ENCODE peak calls at places on chromosomes 1 and 21, in seven cellular contexts. One of them, this sample, is unnamed.
A peak's percentile ranks its signal among the peaks of the same experiment; 100 is the strongest.

GRCh38 chr1:201542166-201543045 is 3.5 kb downstream of the NAV1 start:
- DNase-seq in endothelial cell: no peak
- DNase-seq in tibial artery: no peak
- DNase-seq in cardiac muscle cell: peak; percentile 70
- DNase-seq in uterus: peak; percentile 53
- DNase-seq in mammary epithelial cell: no peak
- DNase-seq in body of pancreas: no peak
- DNase-seq in this sample: no peak

GRCh38 chr1:116680752-116681151 is 13.2 kb upstream of the IGSF3 start:
- DNase-seq in endothelial cell: no peak
- DNase-seq in tibial artery: no peak
- DNase-seq in cardiac muscle cell: no peak
- DNase-seq in uterus: no peak
- DNase-seq in mammary epithelial cell: peak; percentile 27
- DNase-seq in body of pancreas: no peak
- DNase-seq in this sample: no peak

GRCh38 chr1:10950316-10951172 is 61.9 kb upstream of the TARDBP start:
- DNase-seq in endothelial cell: no peak
- DNase-seq in tibial artery: no peak
- DNase-seq in cardiac muscle cell: no peak
- DNase-seq in uterus: no peak
- DNase-seq in mammary epithelial cell: no peak
- DNase-seq in body of pancreas: no peak
- DNase-seq in this sample: no peak

GRCh38 chr21:38679531-38679930 is 126.2 kb upstream of the ETS2 start:
- DNase-seq in endothelial cell: no peak
- DNase-seq in tibial artery: no peak
- DNase-seq in cardiac muscle cell: peak; percentile 73
- DNase-seq in uterus: no peak
- DNase-seq in mammary epithelial cell: peak; percentile 39
- DNase-seq in body of pancreas: no peak
- DNase-seq in this sample: peak; percentile 39

GRCh38 chr1:235902638-235903542 is 36.2 kb upstream of the LYST start:
- DNase-seq in endothelial cell: no peak
- DNase-seq in tibial artery: no peak
- DNase-seq in cardiac muscle cell: peak; percentile 80
- DNase-seq in uterus: peak; percentile 40
- DNase-seq in mammary epithelial cell: peak; percentile 93
- DNase-seq in body of pancreas: no peak
- DNase-seq in this sample: peak; percentile 99

GRCh38 chr1:59609245-59609644 is 205.5 kb upstream of the HOOK1 start:
- DNase-seq in endothelial cell: no peak
- DNase-seq in tibial artery: no peak
- DNase-seq in cardiac muscle cell: no peak
- DNase-seq in uterus: no peak
- DNase-seq in mammary epithelial cell: no peak
- DNase-seq in body of pancreas: no peak
- DNase-seq in this sample: no peak

GRCh38 chr1:107926436-107927080 is 38.4 kb downstream of the VAV3 start:
- DNase-seq in endothelial cell: no peak
- DNase-seq in tibial artery: no peak
- DNase-seq in cardiac muscle cell: peak; percentile 14
- DNase-seq in uterus: no peak
- DNase-seq in mammary epithelial cell: peak; percentile 55
- DNase-seq in body of pancreas: no peak
- DNase-seq in this sample: peak; percentile 65

GRCh38 chr1:169348356-169349036 is 19.1 kb downstream of the NME7 start:
- DNase-seq in endothelial cell: peak; percentile 29
- DNase-seq in tibial artery: no peak
- DNase-seq in cardiac muscle cell: peak; percentile 77
- DNase-seq in uterus: no peak
- DNase-seq in mammary epithelial cell: peak; percentile 32
- DNase-seq in body of pancreas: peak; percentile 21
- DNase-seq in this sample: peak; percentile 77

GRCh38 chr21:46594276-46594675 is 10.6 kb downstream of the S100B start:
- DNase-seq in endothelial cell: no peak
- DNase-seq in tibial artery: no peak
- DNase-seq in cardiac muscle cell: no peak
- DNase-seq in uterus: no peak
- DNase-seq in mammary epithelial cell: no peak
- DNase-seq in body of pancreas: no peak
- DNase-seq in this sample: no peak

GRCh38 chr1:156104065-156104810 is 10.3 kb upstream of the LMNA start:
- DNase-seq in endothelial cell: peak; percentile 37
- DNase-seq in tibial artery: peak; percentile 84
- DNase-seq in cardiac muscle cell: peak; percentile 92
- DNase-seq in uterus: peak; percentile 86
- DNase-seq in mammary epithelial cell: peak; percentile 90
- DNase-seq in body of pancreas: peak; percentile 81
- DNase-seq in this sample: peak; percentile 94

GRCh38 chr1:245155186-245156040 is 628 bp downstream of the KIF26B start:
- DNase-seq in endothelial cell: peak; percentile 33
- DNase-seq in tibial artery: no peak
- DNase-seq in cardiac muscle cell: peak; percentile 38
- DNase-seq in uterus: no peak
- DNase-seq in mammary epithelial cell: peak; percentile 29
- DNase-seq in body of pancreas: no peak
- DNase-seq in this sample: peak; percentile 50

GRCh38 chr1:64042331-64043100 is 160.9 kb upstream of the UBE2U start:
- DNase-seq in endothelial cell: no peak
- DNase-seq in tibial artery: peak; percentile 58
- DNase-seq in cardiac muscle cell: peak; percentile 94
- DNase-seq in uterus: peak; percentile 85
- DNase-seq in mammary epithelial cell: peak; percentile 96
- DNase-seq in body of pancreas: peak; percentile 83
- DNase-seq in this sample: peak; percentile 94

GRCh38 chr1:151512801-151513625 is 1.8 kb downstream of the CGN start:
- DNase-seq in endothelial cell: no peak
- DNase-seq in tibial artery: no peak
- DNase-seq in cardiac muscle cell: no peak
- DNase-seq in uterus: no peak
- DNase-seq in mammary epithelial cell: peak; percentile 75
- DNase-seq in body of pancreas: peak; percentile 94
- DNase-seq in this sample: no peak

GRCh38 chr1:78170845-78171244 is 125.1 kb downstream of the GIPC2 start:
- DNase-seq in endothelial cell: no peak
- DNase-seq in tibial artery: no peak
- DNase-seq in cardiac muscle cell: peak; percentile 29
- DNase-seq in uterus: no peak
- DNase-seq in mammary epithelial cell: no peak
- DNase-seq in body of pancreas: no peak
- DNase-seq in this sample: no peak

GRCh38 chr1:43766086-43766784 is 58.9 kb downstream of the ST3GAL3 start:
- DNase-seq in endothelial cell: peak; percentile 37
- DNase-seq in tibial artery: no peak
- DNase-seq in cardiac muscle cell: no peak
- DNase-seq in uterus: no peak
- DNase-seq in mammary epithelial cell: no peak
- DNase-seq in body of pancreas: no peak
- DNase-seq in this sample: no peak

GRCh38 chr1:232226197-232226681 is 403.7 kb downstream of the SIPA1L2 start:
- DNase-seq in endothelial cell: peak; percentile 5
- DNase-seq in tibial artery: no peak
- DNase-seq in cardiac muscle cell: peak; percentile 64
- DNase-seq in uterus: no peak
- DNase-seq in mammary epithelial cell: peak; percentile 73
- DNase-seq in body of pancreas: no peak
- DNase-seq in this sample: peak; percentile 96

GRCh38 chr1:199007423-199007822 is 368.6 kb downstream of the PTPRC start:
- DNase-seq in endothelial cell: no peak
- DNase-seq in tibial artery: no peak
- DNase-seq in cardiac muscle cell: peak; percentile 2
- DNase-seq in uterus: no peak
- DNase-seq in mammary epithelial cell: peak; percentile 22
- DNase-seq in body of pancreas: peak; percentile 7
- DNase-seq in this sample: no peak

GRCh38 chr1:234120327-234120944 is 216.0 kb downstream of the SLC35F3 start:
- DNase-seq in endothelial cell: no peak
- DNase-seq in tibial artery: no peak
- DNase-seq in cardiac muscle cell: no peak
- DNase-seq in uterus: no peak
- DNase-seq in mammary epithelial cell: no peak
- DNase-seq in body of pancreas: no peak
- DNase-seq in this sample: no peak

GRCh38 chr1:24327886-24328285 is 8.7 kb downstream of the GRHL3 start:
- DNase-seq in endothelial cell: no peak
- DNase-seq in tibial artery: no peak
- DNase-seq in cardiac muscle cell: no peak
- DNase-seq in uterus: no peak
- DNase-seq in mammary epithelial cell: peak; percentile 69
- DNase-seq in body of pancreas: no peak
- DNase-seq in this sample: no peak

GRCh38 chr1:245054105-245054831 is 100.5 kb upstream of the KIF26B start:
- DNase-seq in endothelial cell: no peak
- DNase-seq in tibial artery: no peak
- DNase-seq in cardiac muscle cell: no peak
- DNase-seq in uterus: no peak
- DNase-seq in mammary epithelial cell: no peak
- DNase-seq in body of pancreas: peak; percentile 25
- DNase-seq in this sample: no peak

GRCh38 chr1:172914517-172915144 is 136.1 kb downstream of the TNFSF18 start:
- DNase-seq in endothelial cell: no peak
- DNase-seq in tibial artery: no peak
- DNase-seq in cardiac muscle cell: peak; percentile 62
- DNase-seq in uterus: no peak
- DNase-seq in mammary epithelial cell: no peak
- DNase-seq in body of pancreas: no peak
- DNase-seq in this sample: peak; percentile 86

GRCh38 chr1:69246721-69247120 is 321.0 kb upstream of the LRRC7 start:
- DNase-seq in endothelial cell: no peak
- DNase-seq in tibial artery: no peak
- DNase-seq in cardiac muscle cell: peak; percentile 32
- DNase-seq in uterus: no peak
- DNase-seq in mammary epithelial cell: no peak
- DNase-seq in body of pancreas: no peak
- DNase-seq in this sample: no peak

DNA sequence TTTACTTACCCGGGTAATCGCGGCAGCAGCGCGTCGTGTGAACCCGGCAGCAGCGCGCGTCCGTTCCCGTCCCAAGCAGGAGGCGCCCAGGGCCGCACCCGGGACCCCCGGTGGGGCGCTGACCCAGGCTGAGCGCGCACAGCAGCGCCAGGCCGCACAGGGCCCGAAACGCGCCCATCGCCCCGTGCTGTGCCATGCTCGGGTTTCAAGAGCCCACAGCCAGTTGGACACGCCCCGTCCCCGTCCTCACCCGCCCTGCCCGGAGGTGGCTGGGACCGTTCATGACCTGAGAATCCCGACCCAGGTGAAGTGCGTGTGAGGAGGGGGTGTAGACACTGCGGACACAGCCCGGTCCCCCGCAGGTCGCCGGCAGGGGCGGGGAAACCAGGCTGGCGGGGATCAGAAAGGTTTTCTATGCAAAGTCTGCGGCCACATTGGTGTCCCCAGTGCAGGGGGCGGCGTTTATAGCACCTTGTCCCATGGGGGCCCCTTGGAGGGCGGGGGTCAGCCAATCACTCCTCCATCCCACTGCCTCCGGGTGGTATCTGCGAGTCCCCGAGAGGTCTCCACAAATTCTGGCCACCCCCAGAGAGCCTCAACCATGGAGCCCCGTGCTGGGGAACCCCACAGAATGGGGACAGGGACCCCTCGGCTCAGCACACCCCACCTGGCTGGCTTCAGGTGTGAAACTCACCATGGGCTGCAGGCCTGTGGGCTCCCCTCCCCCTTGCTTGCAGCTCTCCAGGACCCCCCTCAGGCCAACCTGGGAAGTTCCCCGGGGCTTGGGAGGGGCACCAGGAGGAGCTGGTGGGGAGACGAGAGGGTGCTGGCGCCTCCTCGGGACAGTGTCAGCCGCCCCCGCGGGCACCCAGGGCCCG is at the start of gene TNFRSF18:
- DNase-seq in endothelial cell: peak; percentile 13
- DNase-seq in tibial artery: no peak
- DNase-seq in cardiac muscle cell: no peak
- DNase-seq in uterus: no peak
- DNase-seq in mammary epithelial cell: no peak
- DNase-seq in body of pancreas: peak; percentile 27
- DNase-seq in this sample: no peak
- TF ChIP-seq CTCF in endothelial cell: no peak
- TF ChIP-seq CTCF in tibial artery: no peak
- TF ChIP-seq CTCF in cardiac muscle cell: peak; percentile 10
- TF ChIP-seq CTCF in uterus: no peak
- TF ChIP-seq CTCF in mammary epithelial cell: no peak
- TF ChIP-seq CTCF in body of pancreas: no peak
- TF ChIP-seq CTCF in this sample: no peak

GRCh38 chr1:204359474-204360255 is at the start of gene PLEKHA6:
- DNase-seq in endothelial cell: no peak
- DNase-seq in tibial artery: no peak
- DNase-seq in cardiac muscle cell: peak; percentile 61
- DNase-seq in uterus: no peak
- DNase-seq in mammary epithelial cell: no peak
- DNase-seq in body of pancreas: peak; percentile 52
- DNase-seq in this sample: peak; percentile 62
- TF ChIP-seq CTCF in endothelial cell: no peak
- TF ChIP-seq CTCF in tibial artery: peak; percentile 28
- TF ChIP-seq CTCF in cardiac muscle cell: peak; percentile 50
- TF ChIP-seq CTCF in uterus: peak; percentile 24
- TF ChIP-seq CTCF in mammary epithelial cell: peak; percentile 54
- TF ChIP-seq CTCF in body of pancreas: peak; percentile 26
- TF ChIP-seq CTCF in this sample: peak; percentile 47

DNA sequence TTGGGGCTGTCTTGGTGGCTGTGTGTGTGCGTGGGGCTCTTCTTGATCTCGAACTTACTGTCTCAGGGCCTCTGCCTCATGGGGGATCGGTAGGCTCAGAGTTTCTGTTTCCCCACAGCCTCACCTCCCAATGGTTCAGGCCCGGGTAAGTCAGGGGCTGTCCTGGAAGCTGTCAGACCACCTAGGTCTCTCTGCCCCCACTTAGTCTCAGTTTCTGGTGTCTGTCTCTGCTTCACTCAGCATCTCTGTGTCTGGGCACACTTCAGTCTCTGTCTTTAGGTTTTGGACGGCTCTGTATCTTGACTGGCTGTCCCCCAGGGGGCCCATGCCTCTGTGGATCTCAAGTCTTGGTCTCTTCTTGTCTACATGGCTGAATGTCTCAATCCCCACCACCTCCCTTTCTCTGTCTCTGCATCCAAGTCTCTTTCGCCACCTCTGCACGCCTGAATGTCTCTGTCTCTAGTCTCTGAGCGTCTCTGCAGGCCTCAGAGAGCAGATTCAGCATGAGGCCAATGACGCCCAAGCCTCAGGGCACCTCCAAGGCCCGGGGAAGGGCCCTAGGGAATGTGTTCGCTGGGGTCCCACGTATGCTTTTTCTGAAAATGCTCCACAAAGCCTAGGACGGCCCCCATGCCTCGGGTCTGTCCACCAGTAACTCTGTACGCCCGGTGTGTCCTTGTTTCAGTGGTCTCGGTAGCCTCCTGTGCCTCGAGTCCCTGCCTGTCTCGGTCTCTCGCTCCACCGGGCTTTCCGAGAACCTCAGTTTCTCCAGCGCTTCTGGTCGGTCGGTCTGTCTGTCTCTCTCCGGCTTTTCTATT is 821 bp downstream of the FHL3 start:
- DNase-seq in endothelial cell: no peak
- DNase-seq in tibial artery: peak; percentile 21
- DNase-seq in cardiac muscle cell: peak; percentile 30
- DNase-seq in uterus: no peak
- DNase-seq in mammary epithelial cell: no peak
- DNase-seq in body of pancreas: no peak
- DNase-seq in this sample: peak; percentile 26
- TF ChIP-seq CTCF in endothelial cell: no peak
- TF ChIP-seq CTCF in tibial artery: no peak
- TF ChIP-seq CTCF in cardiac muscle cell: peak; percentile 7
- TF ChIP-seq CTCF in uterus: no peak
- TF ChIP-seq CTCF in mammary epithelial cell: no peak
- TF ChIP-seq CTCF in body of pancreas: no peak
- TF ChIP-seq CTCF in this sample: no peak

GRCh38 chr1:205584732-205585131 is 47.1 kb downstream of the ELK4 start:
- DNase-seq in endothelial cell: no peak
- DNase-seq in tibial artery: no peak
- DNase-seq in cardiac muscle cell: no peak
- DNase-seq in uterus: no peak
- DNase-seq in mammary epithelial cell: no peak
- DNase-seq in body of pancreas: no peak
- DNase-seq in this sample: no peak
- TF ChIP-seq CTCF in endothelial cell: peak; percentile 45
- TF ChIP-seq CTCF in tibial artery: no peak
- TF ChIP-seq CTCF in cardiac muscle cell: peak; percentile 33
- TF ChIP-seq CTCF in uterus: no peak
- TF ChIP-seq CTCF in mammary epithelial cell: peak; percentile 22
- TF ChIP-seq CTCF in body of pancreas: no peak
- TF ChIP-seq CTCF in this sample: peak; percentile 65

This sample was measured in MCF 10A.